ENCODE peak calls at places on chromosomes 12 and 14, in ten cellular contexts. V, K, R, A, L, P, U, Q, N and O are unnamed samples.

GRCh38 chr14:35050652-35051051 is 4.6 kb downstream of the FAM177A1 start:
- DNase-seq in L (no peak), N (no peak), R (no peak), K (no peak), V (no peak), U (no peak), P (no peak), Q (no peak), A (no peak), O (no peak)

GRCh38 chr12:131221946-131222249 is 268.2 kb downstream of the ADGRD1 start:
- DNase-seq in P (no peak), V (no peak), K (no peak), Q (no peak), L (no peak), A (no peak), U (no peak), N (no peak), R (no peak), O (no peak)

GRCh38 chr14:77151245-77151644 is 9.7 kb upstream of the ZDHHC22 start:
- DNase-seq in V (no peak), Q (peak), R (no peak), N (no peak), K (no peak), U (no peak), L (no peak), P (no peak), A (peak), O (no peak)

GRCh38 chr14:52700701-52701172 is 5.4 kb upstream of the ERO1A start:
- DNase-seq in U (no peak), V (no peak), K (no peak), P (no peak), L (no peak), Q (no peak), R (no peak), N (peak), A (no peak), O (no peak)

GRCh38 chr12:31005944-31006361 is 67.7 kb upstream of the DDX11 start:
- DNase-seq in A (no peak), P (peak), K (no peak), L (peak), R (no peak), N (peak), V (peak), Q (peak), U (no peak), O (no peak)

GRCh38 chr12:12726543-12727093 is 9.4 kb downstream of the CDKN1B start:
- DNase-seq in N (peak), L (no peak), R (no peak), A (no peak), Q (no peak), U (no peak), K (no peak), P (no peak), V (no peak), O (peak)

GRCh38 chr14:105364100-105364708 is 34.1 kb upstream of the TEX22 start:
- DNase-seq in U (peak), V (no peak), K (peak), Q (no peak), N (peak), R (no peak), A (no peak), L (no peak), P (no peak), O (no peak)

GRCh38 chr12:99053599-99054362 is 408.7 kb downstream of the APAF1 start:
- DNase-seq in R (no peak), L (no peak), V (no peak), Q (no peak), K (no peak), A (no peak), N (no peak), U (no peak), P (no peak), O (no peak)

GRCh38 chr14:64943556-64943955 is 1.0 kb upstream of the GPX2 start:
- DNase-seq in Q (peak), R (no peak), P (no peak), L (no peak), V (no peak), U (no peak), N (no peak), K (no peak), A (no peak), O (no peak)

GRCh38 chr12:130977046-130977758 is 23.5 kb downstream of the ADGRD1 start:
- DNase-seq in R (no peak), U (no peak), P (no peak), N (no peak), A (no peak), V (no peak), K (no peak), Q (no peak), L (no peak), O (no peak)

GRCh38 chr12:108622425-108622824 is 11.3 kb downstream of the SELPLG start:
- DNase-seq in P (no peak), V (no peak), N (no peak), U (no peak), K (no peak), L (no peak), R (no peak), A (no peak), Q (no peak), O (no peak)

GRCh38 chr14:32985881-32986280 is 47.2 kb downstream of the NPAS3 start:
- DNase-seq in P (no peak), N (no peak), V (no peak), A (no peak), U (no peak), K (no peak), R (no peak), L (no peak), Q (no peak), O (no peak)

GRCh38 chr12:69240625-69240984 is 1.2 kb downstream of the CPSF6 start:
- DNase-seq in P (no peak), U (peak), L (no peak), A (peak), R (no peak), N (peak), Q (no peak), K (no peak), V (no peak), O (no peak)

GRCh38 chr14:60514378-60515243 is 5.7 kb downstream of the SIX6 start:
- DNase-seq in K (no peak), R (no peak), U (no peak), A (peak), L (no peak), Q (no peak), N (no peak), P (no peak), V (peak), O (peak)

GRCh38 chr12:122836027-122836921 is 1.0 kb downstream of the HIP1R start:
- DNase-seq in V (no peak), R (no peak), N (peak), U (peak), P (no peak), L (no peak), K (no peak), A (peak), Q (peak), O (peak)

GRCh38 chr14:34465069-34465859 is 3.2 kb upstream of the SPTSSA start:
- DNase-seq in L (no peak), V (no peak), A (no peak), P (no peak), U (no peak), K (no peak), N (no peak), Q (no peak), R (no peak), O (no peak)

GRCh38 chr12:131897276-131897675 is 2.9 kb downstream of the ULK1 start:
- DNase-seq in N (no peak), U (no peak), A (no peak), V (no peak), R (no peak), Q (peak), K (no peak), P (peak), L (no peak), O (no peak)

GRCh38 chr14:84584526-84584925 is 945.4 kb upstream of the FLRT2 start:
- DNase-seq in V (no peak), K (no peak), R (no peak), U (no peak), P (no peak), N (no peak), A (no peak), Q (no peak), L (no peak), O (no peak)

GRCh38 chr12:89433634-89434033 is 81.3 kb upstream of the DUSP6 start:
- DNase-seq in K (no peak), V (no peak), U (no peak), P (no peak), L (no peak), Q (no peak), N (no peak), R (no peak), A (no peak), O (no peak)

GRCh38 chr14:69985456-69985855 is 106.2 kb downstream of the SMOC1 start:
- DNase-seq in R (no peak), Q (no peak), U (no peak), P (no peak), N (peak), K (peak), V (no peak), L (no peak), A (no peak), O (peak)

GRCh38 chr12:80373666-80374065 is 70.4 kb upstream of the PTPRQ start:
- DNase-seq in L (no peak), U (no peak), N (no peak), V (no peak), R (no peak), A (peak), K (no peak), P (no peak), Q (no peak), O (no peak)

GRCh38 chr14:77722301-77722700 is 14.4 kb downstream of the SLIRP start:
- DNase-seq in A (no peak), N (no peak), V (no peak), L (no peak), R (no peak), K (no peak), Q (no peak), U (no peak), P (no peak), O (no peak)

GRCh38 chr14:94113490-94113889 is 3.0 kb downstream of the IFI27 start:
- DNase-seq in V (no peak), Q (no peak), R (no peak), A (peak), L (no peak), P (no peak), N (peak), K (no peak), U (no peak), O (no peak)

GRCh38 chr12:11059041-11059440 is 3.1 kb downstream of the TAS2R46 start:
- DNase-seq in Q (no peak), R (no peak), U (no peak), N (no peak), V (no peak), A (peak), K (no peak), P (no peak), L (no peak), O (no peak)

GRCh38 chr14:70013269-70013873 is 134.2 kb downstream of the SMOC1 start:
- DNase-seq in Q (no peak), R (no peak), P (no peak), L (no peak), K (no peak), V (no peak), N (peak), A (peak), U (no peak), O (no peak)

GRCh38 chr12:122412851-122413433 is 9.5 kb downstream of the CLIP1 start:
- DNase-seq in P (no peak), Q (no peak), N (no peak), V (no peak), U (no peak), A (no peak), K (no peak), R (no peak), L (no peak), O (no peak)

GRCh38 chr14:59303216-59303615 is 114.7 kb downstream of the DAAM1 start:
- DNase-seq in V (no peak), K (no peak), R (no peak), A (no peak), U (no peak), P (no peak), L (no peak), N (peak), Q (no peak), O (no peak)

GRCh38 chr12:51531284-51531981 is 59.6 kb upstream of the SCN8A start:
- DNase-seq in R (no peak), K (no peak), Q (no peak), A (no peak), L (no peak), P (no peak), U (no peak), V (no peak), N (no peak), O (no peak)

GRCh38 chr14:102484316-102484715 is 25.3 kb downstream of the ANKRD9 start:
- DNase-seq in U (no peak), Q (no peak), L (no peak), V (no peak), N (no peak), P (no peak), K (no peak), R (no peak), A (no peak), O (no peak)

DNA sequence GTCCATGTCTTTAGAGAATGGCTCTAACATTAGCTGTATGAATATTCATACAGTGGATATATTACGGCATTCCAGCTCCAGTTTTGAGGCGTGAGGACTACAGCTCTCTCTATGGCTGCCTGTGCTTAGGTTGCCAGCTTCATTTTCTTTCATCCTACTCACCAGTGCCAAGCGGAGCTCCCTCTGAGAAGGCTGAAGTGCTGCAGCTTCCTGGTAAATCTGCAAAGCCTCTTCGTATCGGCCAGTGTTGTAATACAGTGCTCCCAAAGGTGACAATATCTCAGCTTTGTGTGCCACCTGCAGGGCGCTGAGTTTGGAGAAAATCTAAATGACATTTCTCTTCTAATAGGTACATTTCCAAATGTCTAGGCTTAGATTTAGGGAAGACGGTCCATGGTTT is 19.8 kb upstream of the OVCH1 start:
- DNase-seq in K (no peak), A (no peak), V (no peak), U (no peak), L (no peak), N (no peak), Q (no peak), R (no peak), P (no peak), O (no peak)
- TF ChIP-seq CTCF in K (no peak), A (no peak), V (no peak), U (no peak), L (no peak), N (no peak), Q (no peak), R (no peak), P (no peak), O (no peak)

DNA sequence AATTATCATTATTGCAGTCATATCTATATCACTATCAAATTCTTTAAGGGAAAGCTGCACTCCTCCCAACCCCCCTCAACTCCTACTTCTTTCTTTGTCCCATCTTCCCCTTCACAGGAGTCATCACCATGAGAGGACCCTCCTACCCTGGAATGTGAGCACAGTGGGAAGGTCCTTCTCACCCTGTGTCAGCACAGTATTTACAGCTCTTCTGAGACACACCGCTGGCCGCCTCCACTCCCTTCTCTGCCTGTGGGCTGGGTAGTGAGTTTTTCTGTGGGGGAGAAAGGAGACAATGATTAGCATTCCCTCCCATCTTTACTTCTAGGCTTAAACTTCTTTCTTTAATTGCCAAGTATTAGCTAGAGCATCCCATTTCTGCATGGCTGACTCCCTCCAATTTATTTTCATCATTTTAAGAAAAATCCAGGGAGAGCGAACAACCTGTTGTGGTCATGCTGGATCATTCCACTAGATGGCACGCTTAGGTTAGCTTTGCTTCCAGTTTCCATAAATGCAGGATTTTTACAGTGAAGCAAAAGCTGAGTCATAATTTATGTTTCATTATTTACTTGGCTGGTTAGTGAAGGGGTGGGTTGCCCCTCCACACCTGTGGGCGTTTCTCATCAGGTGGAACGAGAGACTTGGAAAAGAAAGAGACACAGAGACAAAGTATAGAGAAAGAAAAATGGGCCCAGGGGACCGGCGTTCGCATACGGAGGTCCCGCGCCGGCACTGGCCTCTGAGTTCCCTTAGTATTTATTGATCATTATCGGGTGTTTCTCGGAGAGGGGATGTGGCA is 188.5 kb downstream of the ALX1 start:
- DNase-seq in V (no peak), A (peak), U (no peak), K (peak), L (no peak), P (no peak), R (no peak), Q (no peak), N (peak), O (no peak)
- H3K27ac ChIP-seq in V (no peak), A (no peak), U (no peak), K (no peak), L (peak), P (no peak), R (no peak), Q (no peak), N (peak), O (no peak)

GRCh38 chr12:97609957-97610356 is 147.4 kb downstream of the RMST start:
- DNase-seq in R (no peak), Q (no peak), U (no peak), N (no peak), K (no peak), L (no peak), A (no peak), V (no peak), P (no peak), O (no peak)
- TF ChIP-seq CTCF in R (no peak), Q (no peak), U (no peak), N (no peak), K (no peak), L (no peak), A (no peak), V (no peak), P (no peak), O (no peak)

GRCh38 chr12:65934480-65935115 is 110.3 kb downstream of the HMGA2 start:
- DNase-seq in L (no peak), A (no peak), P (no peak), N (no peak), U (no peak), Q (no peak), V (no peak), K (no peak), R (no peak), O (no peak)
- H3K27ac ChIP-seq in L (no peak), A (no peak), P (no peak), N (no peak), U (no peak), Q (no peak), V (no peak), K (no peak), R (no peak), O (no peak)

GRCh38 chr12:79344855-79345840 is 345.6 kb downstream of the PAWR start:
- DNase-seq in U (no peak), Q (no peak), A (peak), K (no peak), P (no peak), N (peak), V (no peak), R (no peak), L (no peak), O (no peak)
- TF ChIP-seq CTCF in U (no peak), Q (peak), A (peak), K (peak), P (peak), N (peak), V (peak), R (no peak), L (peak), O (no peak)

DNA sequence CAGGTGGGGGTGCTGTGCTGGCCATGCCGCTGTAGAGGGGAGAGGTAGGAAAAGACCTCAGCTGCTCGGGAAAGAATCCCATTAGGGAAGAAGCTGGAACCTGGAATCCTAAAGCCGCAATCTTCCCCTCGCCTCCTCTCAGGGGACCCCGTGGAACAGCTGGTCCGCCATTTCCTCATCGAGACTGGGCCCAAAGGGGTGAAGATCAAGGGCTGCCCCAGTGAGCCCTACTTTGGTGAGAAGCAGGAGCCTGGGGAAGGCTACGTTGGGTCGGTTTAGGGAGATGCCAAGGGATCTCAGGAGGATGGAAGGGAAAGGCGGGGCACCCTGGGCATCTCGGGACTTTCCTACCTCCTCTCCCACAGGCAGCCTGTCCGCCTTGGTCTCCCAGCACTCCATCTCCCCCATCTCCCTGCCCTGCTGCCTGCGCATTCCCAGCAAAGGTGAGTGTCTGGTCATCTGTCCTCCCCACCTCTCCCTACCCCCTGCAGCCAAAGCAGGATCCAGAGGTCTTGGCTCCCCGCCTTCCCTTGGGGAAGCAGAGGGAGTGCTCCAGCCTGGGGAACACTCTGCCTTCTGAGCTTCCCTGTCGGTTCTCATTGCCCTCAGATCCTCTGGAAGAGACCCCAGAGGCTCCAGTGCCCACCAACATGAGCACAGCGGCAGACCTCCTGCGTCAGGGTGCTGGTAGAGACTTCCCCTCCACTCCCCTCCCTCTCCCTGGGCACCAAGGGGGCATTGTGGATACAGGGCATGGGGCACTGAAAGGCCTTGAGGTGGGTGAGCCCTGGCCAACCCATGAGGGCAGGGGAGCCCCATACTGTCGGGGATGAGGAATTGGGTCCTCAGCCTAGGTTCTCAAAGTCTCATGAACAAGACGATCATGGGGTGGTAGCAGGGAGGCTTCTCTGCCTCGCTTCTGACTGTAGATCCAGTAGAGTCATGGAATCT is 12.4 kb downstream of the TNS2 start:
- DNase-seq in K (no peak), V (peak), N (no peak), U (no peak), Q (peak), A (no peak), R (no peak), L (peak), P (no peak), O (peak)
- H3K27ac ChIP-seq in K (peak), V (peak), N (no peak), U (no peak), Q (peak), A (peak), R (peak), L (peak), P (peak), O (peak)

GRCh38 chr12:103783744-103784664 is 57.0 kb downstream of the NT5DC3 start:
- DNase-seq in L (no peak), P (no peak), K (no peak), U (no peak), Q (no peak), R (no peak), V (peak), N (peak), A (no peak), O (no peak)
- TF ChIP-seq CTCF in L (no peak), P (no peak), K (no peak), U (no peak), Q (no peak), R (no peak), V (peak), N (no peak), A (no peak), O (no peak)